ENCODE peak calls at places on chromosomes 3 and 15, in nine cellular contexts. G is HTR-8/SVneo; L is WTC11; Z is RPMI7951; T is stimulated activated CD8-positive, alpha-beta memory T cell treated with anti-CD3 and anti-CD28 coated beads, Interleukin-12 subunit alpha, Interleukin-12 subunit beta, amount 100 ng/mL, for 4 hours; M is AG08395; D is ovary; S is fibroblast of pulmonary artery; X is GM18507. Y is an unnamed sample.

GRCh38 chr3:25856902-25857518 is 67.1 kb downstream of the OXSM start:
- DNase-seq in M (peak; percentile 64), G (peak; percentile 45), T (no peak), X (peak; percentile 25), S (peak; percentile 74), L (no peak), D (no peak), Z (peak; percentile 50), Y (peak; percentile 29)

GRCh38 chr3:58560771-58561311 is 16.4 kb downstream of the FAM107A start:
- DNase-seq in T (no peak), L (peak; percentile 79), D (peak; percentile 42), Z (peak; percentile 87), G (peak; percentile 89), S (peak; percentile 95), X (no peak), M (peak; percentile 93), Y (no peak)

GRCh38 chr15:39084683-39085530 is 496.0 kb upstream of the THBS1 start:
- DNase-seq in X (no peak), Z (peak; percentile 59), M (peak; percentile 54), G (no peak), S (peak; percentile 96), D (peak; percentile 37), T (no peak), L (no peak), Y (peak; percentile 12)

GRCh38 chr3:195445885-195446284 is 3.1 kb upstream of the ACAP2 start:
- DNase-seq in G (no peak), X (no peak), D (no peak), S (no peak), L (no peak), T (no peak), M (no peak), Z (no peak), Y (no peak)

GRCh38 chr3:185225523-185225922 is 28.3 kb downstream of the EHHADH start:
- DNase-seq in Z (no peak), M (peak; percentile 67), S (peak; percentile 60), D (no peak), L (no peak), T (no peak), G (no peak), X (no peak), Y (no peak)

GRCh38 chr15:75776075-75776443 is 63.4 kb upstream of the CSPG4 start:
- DNase-seq in L (peak; percentile 36), Z (peak; percentile 47), M (peak; percentile 11), X (no peak), G (no peak), D (no peak), T (no peak), S (peak; percentile 22), Y (no peak)

GRCh38 chr3:157056035-157056434 is 103.9 kb downstream of the CCNL1 start:
- DNase-seq in Z (no peak), T (no peak), X (no peak), L (no peak), D (no peak), M (no peak), S (no peak), G (no peak), Y (no peak)

GRCh38 chr3:156642750-156643728 is 31.4 kb upstream of the TIPARP start:
- DNase-seq in Z (no peak), X (no peak), S (peak; percentile 33), L (no peak), D (no peak), M (peak; percentile 51), T (no peak), G (no peak), Y (no peak)

Y was measured in frontal cortex.